ENCODE peak calls at places on chromosome 6, in six cellular contexts. L, K, Y, W, I and V are unnamed samples.

GRCh38 chr6:156283091-156283490 is 494.1 kb upstream of the ARID1B start:
- DNase-seq in L (no peak), K (no peak), Y (no peak), W (no peak), I (no peak), V (no peak)

GRCh38 chr6:37103169-37104039 is 66.5 kb upstream of the PIM1 start:
- DNase-seq in L (peak; percentile 55), K (peak; percentile 95), Y (peak; percentile 54), W (peak; percentile 47), I (peak; percentile 57), V (no peak)

GRCh38 chr6:68326762-68327161 is 308.3 kb upstream of the ADGRB3 start:
- DNase-seq in L (no peak), K (no peak), Y (no peak), W (no peak), I (no peak), V (no peak)

GRCh38 chr6:145015739-145016558 is 719.4 kb downstream of the EPM2A start:
- DNase-seq in L (peak; percentile 76), K (no peak), Y (no peak), W (no peak), I (no peak), V (no peak)

GRCh38 chr6:90548001-90548400 is 38.9 kb downstream of the MAP3K7 start:
- DNase-seq in L (no peak), K (no peak), Y (no peak), W (no peak), I (no peak), V (no peak)

GRCh38 chr6:63295553-63295952 is 24.2 kb downstream of the LGSN start:
- DNase-seq in L (no peak), K (no peak), Y (no peak), W (no peak), I (no peak), V (no peak)

GRCh38 chr6:166774292-166774691 is 147.2 kb upstream of the RPS6KA2 start:
- DNase-seq in L (no peak), K (no peak), Y (no peak), W (no peak), I (no peak), V (no peak)

GRCh38 chr6:44169154-44169553 is 10.5 kb downstream of the CAPN11 start:
- DNase-seq in L (no peak), K (peak; percentile 55), Y (no peak), W (no peak), I (no peak), V (no peak)

GRCh38 chr6:53301801-53302537 is 46.8 kb downstream of the ELOVL5 start:
- DNase-seq in L (no peak), K (no peak), Y (no peak), W (no peak), I (no peak), V (no peak)

GRCh38 chr6:54053893-54054391 is 57.3 kb upstream of the MLIP start:
- DNase-seq in L (peak; percentile 97), K (no peak), Y (no peak), W (no peak), I (no peak), V (no peak)

GRCh38 chr6:136846046-136846445 is 23.7 kb downstream of the PEX7 start:
- DNase-seq in L (peak; percentile 83), K (peak; percentile 43), Y (no peak), W (no peak), I (no peak), V (no peak)
- TF ChIP-seq CTCF in L (peak; percentile 79), K (no peak), Y (peak; percentile 95), W (peak; percentile 55), I (no peak), V (no peak)

GRCh38 chr6:74942130-74942529 is 263.7 kb downstream of the COL12A1 start:
- DNase-seq in L (no peak), K (no peak), Y (no peak), W (no peak), I (no peak), V (no peak)

GRCh38 chr6:74936886-74937285 is 269.0 kb downstream of the COL12A1 start:
- DNase-seq in L (no peak), K (no peak), Y (no peak), W (no peak), I (no peak), V (no peak)

GRCh38 chr6:74940211-74940610 is 265.6 kb downstream of the COL12A1 start:
- DNase-seq in L (no peak), K (no peak), Y (no peak), W (no peak), I (no peak), V (no peak)

DNA sequence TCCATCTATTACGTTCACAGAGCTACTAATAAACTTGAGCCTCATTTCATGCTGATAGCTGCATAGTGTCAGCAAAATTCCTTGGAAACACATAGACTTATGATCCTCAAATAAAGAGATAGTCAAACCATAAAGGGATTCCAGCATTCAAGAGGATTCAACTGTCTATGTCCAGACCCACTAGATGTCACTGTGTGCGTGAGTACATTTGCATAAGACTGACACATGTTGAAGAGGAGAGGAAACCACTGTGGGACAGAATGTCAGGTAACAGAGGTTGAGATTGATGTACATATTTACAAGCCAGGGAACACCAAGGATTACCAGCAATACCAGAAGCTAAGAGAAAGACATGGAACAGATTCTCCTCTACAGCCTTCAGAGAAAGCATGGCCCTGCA is 266.5 kb downstream of the COL12A1 start:
- DNase-seq in L (peak; percentile 5), K (no peak), Y (no peak), W (no peak), I (no peak), V (no peak)
- TF ChIP-seq CTCF in L (no peak), K (no peak), Y (no peak), W (no peak), I (no peak), V (no peak)

GRCh38 chr6:143698329-143698728 is 20.6 kb downstream of the PHACTR2 start:
- DNase-seq in L (no peak), K (no peak), Y (no peak), W (no peak), I (no peak), V (no peak)

GRCh38 chr6:143697401-143697800 is 19.6 kb downstream of the PHACTR2 start:
- DNase-seq in L (no peak), K (no peak), Y (no peak), W (no peak), I (no peak), V (no peak)

GRCh38 chr6:143701343-143702234 is 23.8 kb downstream of the PHACTR2 start:
- DNase-seq in L (peak; percentile 48), K (no peak), Y (no peak), W (no peak), I (no peak), V (no peak)

GRCh38 chr6:143700684-143701342 is 23.0 kb downstream of the PHACTR2 start:
- DNase-seq in L (peak; percentile 72), K (no peak), Y (no peak), W (no peak), I (no peak), V (no peak)

GRCh38 chr6:143698759-143699750 is 21.3 kb downstream of the PHACTR2 start:
- DNase-seq in L (no peak), K (no peak), Y (peak; percentile 63), W (no peak), I (no peak), V (no peak)
- TF ChIP-seq CTCF in L (no peak), K (no peak), Y (peak; percentile 62), W (no peak), I (no peak), V (no peak)

GRCh38 chr6:87161299-87161698 is 5.9 kb downstream of the ZNF292 start:
- DNase-seq in L (no peak), K (no peak), Y (no peak), W (no peak), I (no peak), V (no peak)

GRCh38 chr6:87164004-87164403 is 8.6 kb downstream of the ZNF292 start:
- DNase-seq in L (no peak), K (no peak), Y (no peak), W (no peak), I (no peak), V (no peak)

GRCh38 chr6:87164506-87164905 is 9.1 kb downstream of the ZNF292 start:
- DNase-seq in L (no peak), K (no peak), Y (no peak), W (no peak), I (no peak), V (no peak)

DNA sequence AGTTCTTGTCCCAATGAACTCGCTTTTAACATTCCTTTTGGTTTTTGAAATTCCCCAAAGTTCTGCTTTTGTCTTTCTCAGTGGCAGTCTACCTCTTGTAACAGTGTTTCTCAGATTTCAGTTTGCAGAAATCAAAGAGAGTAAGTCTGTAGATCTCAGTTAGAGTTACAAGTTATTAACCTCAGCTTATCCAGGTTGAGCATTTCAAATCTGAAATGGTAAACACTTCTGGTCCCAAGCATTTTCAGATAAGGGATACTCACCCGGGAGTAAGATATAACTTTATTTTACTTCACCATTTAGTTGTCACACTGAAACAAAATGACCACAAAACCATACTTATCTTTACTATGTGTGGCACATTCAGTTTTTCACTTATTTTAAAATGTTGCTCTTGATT is 9.8 kb downstream of the ZNF292 start:
- DNase-seq in L (no peak), K (no peak), Y (no peak), W (no peak), I (no peak), V (no peak)
- TF ChIP-seq CTCF in L (no peak), K (no peak), Y (no peak), W (no peak), I (no peak), V (no peak)

DNA sequence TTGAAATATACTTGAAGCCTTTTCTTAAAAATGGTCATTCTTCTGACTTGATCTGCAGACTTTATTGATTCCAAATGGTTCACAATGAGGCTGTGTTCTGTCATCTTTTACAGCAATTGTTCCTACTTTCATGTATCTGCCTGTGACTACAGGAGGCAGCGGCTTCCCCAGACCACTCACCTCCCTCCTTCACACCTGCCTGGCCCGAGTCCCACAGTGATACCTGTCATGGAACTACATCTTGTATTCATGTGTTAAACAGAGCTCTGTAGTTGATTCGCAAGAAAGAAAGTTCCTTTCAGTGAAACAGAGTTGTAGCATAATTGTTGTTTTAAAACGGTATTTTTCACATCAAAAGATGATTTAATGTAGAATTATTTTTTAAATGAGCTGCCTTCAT is 673.5 kb upstream of the AGPAT4 start:
- DNase-seq in L (no peak), K (no peak), Y (peak; percentile 58), W (no peak), I (no peak), V (no peak)
- TF ChIP-seq CTCF in L (no peak), K (no peak), Y (no peak), W (no peak), I (no peak), V (no peak)

DNA sequence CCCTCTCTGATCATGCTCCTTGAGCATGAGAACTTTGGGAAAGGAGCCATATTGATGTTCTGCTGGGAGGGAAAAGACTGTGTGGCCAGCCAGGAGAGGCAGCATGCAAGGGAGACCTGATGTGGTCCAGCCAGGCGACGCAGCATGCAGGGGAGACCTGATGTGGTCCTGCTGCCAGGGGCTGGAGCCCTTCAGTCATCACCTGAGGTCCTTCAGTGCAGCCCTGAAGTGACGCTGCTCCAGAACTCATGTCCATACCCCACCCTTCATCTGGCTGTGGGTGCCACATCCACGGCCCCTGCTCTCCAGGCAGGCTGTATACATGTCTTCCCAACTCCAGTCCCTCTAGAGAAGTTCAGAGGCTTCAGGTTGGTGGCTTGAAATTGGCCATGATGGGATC is 134.4 kb downstream of the ERMARD start:
- DNase-seq in L (no peak), K (no peak), Y (no peak), W (peak; percentile 15), I (no peak), V (no peak)
- TF ChIP-seq CTCF in L (no peak), K (no peak), Y (no peak), W (no peak), I (no peak), V (no peak)

GRCh38 chr6:686528-686927 is 6.4 kb downstream of the EXOC2 start:
- DNase-seq in L (no peak), K (no peak), Y (no peak), W (no peak), I (no peak), V (no peak)
- TF ChIP-seq CTCF in L (peak; percentile 16), K (no peak), Y (peak; percentile 52), W (no peak), I (no peak), V (no peak)

GRCh38 chr6:51495806-51496380 is 591.5 kb downstream of the PKHD1 start:
- DNase-seq in L (no peak), K (no peak), Y (no peak), W (no peak), I (no peak), V (no peak)
- TF ChIP-seq CTCF in L (no peak), K (no peak), Y (no peak), W (no peak), I (no peak), V (no peak)